ENCODE peak calls at places on chromosomes 6 and 20, in six cellular contexts. One of them, this sample, is unnamed.

GRCh38 chr20:48066851-48067250 is 281.6 kb upstream of the SULF2 start:
- DNase-seq in left ventricle myocardium inferior: no peak
- DNase-seq in brain microvascular endothelial cell: no peak
- DNase-seq in breast epithelium: no peak
- DNase-seq in right lobe of liver: no peak
- DNase-seq in CD4-positive, alpha-beta T cell: no peak
- DNase-seq in this sample: no peak

GRCh38 chr6:26157150-26157837 is 70.1 kb downstream of the HFE start:
- DNase-seq in CD4-positive, alpha-beta T cell: peak
- DNase-seq in right lobe of liver: peak
- DNase-seq in brain microvascular endothelial cell: peak
- DNase-seq in left ventricle myocardium inferior: peak
- DNase-seq in breast epithelium: peak
- DNase-seq in this sample: peak

GRCh38 chr6:26126394-26127221 is 39.4 kb downstream of the HFE start:
- DNase-seq in breast epithelium: no peak
- DNase-seq in CD4-positive, alpha-beta T cell: no peak
- DNase-seq in brain microvascular endothelial cell: no peak
- DNase-seq in left ventricle myocardium inferior: no peak
- DNase-seq in right lobe of liver: no peak
- DNase-seq in this sample: no peak

GRCh38 chr6:10084276-10084993 is 330.4 kb downstream of the TFAP2A start:
- DNase-seq in breast epithelium: no peak
- DNase-seq in CD4-positive, alpha-beta T cell: no peak
- DNase-seq in right lobe of liver: no peak
- DNase-seq in brain microvascular endothelial cell: no peak
- DNase-seq in left ventricle myocardium inferior: no peak
- DNase-seq in this sample: no peak

GRCh38 chr20:54625497-54625896 is 150.1 kb downstream of the DOK5 start:
- DNase-seq in left ventricle myocardium inferior: no peak
- DNase-seq in brain microvascular endothelial cell: no peak
- DNase-seq in CD4-positive, alpha-beta T cell: no peak
- DNase-seq in right lobe of liver: no peak
- DNase-seq in breast epithelium: no peak
- DNase-seq in this sample: no peak

GRCh38 chr20:56957737-56958553 is 308.5 kb downstream of the BMP7 start:
- DNase-seq in left ventricle myocardium inferior: no peak
- DNase-seq in right lobe of liver: no peak
- DNase-seq in CD4-positive, alpha-beta T cell: no peak
- DNase-seq in brain microvascular endothelial cell: no peak
- DNase-seq in breast epithelium: no peak
- DNase-seq in this sample: no peak

GRCh38 chr6:25050356-25050755 is 114.6 kb upstream of the RIPOR2 start:
- DNase-seq in left ventricle myocardium inferior: no peak
- DNase-seq in right lobe of liver: no peak
- DNase-seq in breast epithelium: no peak
- DNase-seq in brain microvascular endothelial cell: peak
- DNase-seq in CD4-positive, alpha-beta T cell: no peak
- DNase-seq in this sample: no peak

GRCh38 chr6:26183581-26184408 is 96.6 kb downstream of the HFE start:
- DNase-seq in breast epithelium: peak
- DNase-seq in left ventricle myocardium inferior: peak
- DNase-seq in right lobe of liver: peak
- DNase-seq in CD4-positive, alpha-beta T cell: peak
- DNase-seq in brain microvascular endothelial cell: peak
- DNase-seq in this sample: peak

GRCh38 chr6:101417899-101418298 is 24.4 kb downstream of the GRIK2 start:
- DNase-seq in left ventricle myocardium inferior: no peak
- DNase-seq in brain microvascular endothelial cell: no peak
- DNase-seq in breast epithelium: no peak
- DNase-seq in CD4-positive, alpha-beta T cell: no peak
- DNase-seq in right lobe of liver: no peak
- DNase-seq in this sample: no peak

GRCh38 chr20:8305449-8305978 is 173.4 kb downstream of the PLCB1 start:
- DNase-seq in CD4-positive, alpha-beta T cell: peak
- DNase-seq in brain microvascular endothelial cell: peak
- DNase-seq in right lobe of liver: peak
- DNase-seq in breast epithelium: no peak
- DNase-seq in left ventricle myocardium inferior: peak
- DNase-seq in this sample: no peak

GRCh38 chr6:164928366-164929154 is 380.8 kb downstream of the C6orf118 start:
- DNase-seq in CD4-positive, alpha-beta T cell: no peak
- DNase-seq in left ventricle myocardium inferior: no peak
- DNase-seq in breast epithelium: no peak
- DNase-seq in brain microvascular endothelial cell: no peak
- DNase-seq in right lobe of liver: no peak
- DNase-seq in this sample: peak

GRCh38 chr6:56843476-56844349 is 111.2 kb upstream of the BEND6 start:
- DNase-seq in breast epithelium: no peak
- DNase-seq in CD4-positive, alpha-beta T cell: peak
- DNase-seq in left ventricle myocardium inferior: peak
- DNase-seq in right lobe of liver: peak
- DNase-seq in brain microvascular endothelial cell: peak
- DNase-seq in this sample: peak

GRCh38 chr6:159788757-159789376 is 535 bp downstream of the TCP1 start:
- DNase-seq in right lobe of liver: peak
- DNase-seq in left ventricle myocardium inferior: peak
- DNase-seq in breast epithelium: peak
- DNase-seq in CD4-positive, alpha-beta T cell: peak
- DNase-seq in brain microvascular endothelial cell: peak
- DNase-seq in this sample: no peak

GRCh38 chr20:46151936-46152335 is 33.8 kb downstream of the CD40 start:
- DNase-seq in CD4-positive, alpha-beta T cell: no peak
- DNase-seq in left ventricle myocardium inferior: no peak
- DNase-seq in brain microvascular endothelial cell: no peak
- DNase-seq in right lobe of liver: no peak
- DNase-seq in breast epithelium: no peak
- DNase-seq in this sample: no peak

GRCh38 chr6:109059148-109059547 is 35.5 kb downstream of the SESN1 start:
- DNase-seq in CD4-positive, alpha-beta T cell: no peak
- DNase-seq in left ventricle myocardium inferior: no peak
- DNase-seq in breast epithelium: no peak
- DNase-seq in brain microvascular endothelial cell: no peak
- DNase-seq in right lobe of liver: no peak
- DNase-seq in this sample: no peak

GRCh38 chr6:36351152-36351571 is 14.5 kb upstream of the BNIP5 start:
- DNase-seq in right lobe of liver: no peak
- DNase-seq in brain microvascular endothelial cell: peak
- DNase-seq in CD4-positive, alpha-beta T cell: no peak
- DNase-seq in breast epithelium: no peak
- DNase-seq in left ventricle myocardium inferior: no peak
- DNase-seq in this sample: no peak

GRCh38 chr6:21751608-21752007 is 158.1 kb downstream of the SOX4 start:
- DNase-seq in left ventricle myocardium inferior: no peak
- DNase-seq in CD4-positive, alpha-beta T cell: no peak
- DNase-seq in breast epithelium: no peak
- DNase-seq in brain microvascular endothelial cell: no peak
- DNase-seq in right lobe of liver: no peak
- DNase-seq in this sample: no peak

GRCh38 chr6:165663283-165663735 is 268 bp upstream of the PDE10A start:
- DNase-seq in CD4-positive, alpha-beta T cell: no peak
- DNase-seq in brain microvascular endothelial cell: peak
- DNase-seq in left ventricle myocardium inferior: peak
- DNase-seq in breast epithelium: no peak
- DNase-seq in right lobe of liver: no peak
- DNase-seq in this sample: no peak

GRCh38 chr6:15553031-15553430 is 109.8 kb downstream of the DTNBP1 start:
- DNase-seq in brain microvascular endothelial cell: no peak
- DNase-seq in CD4-positive, alpha-beta T cell: no peak
- DNase-seq in right lobe of liver: no peak
- DNase-seq in breast epithelium: no peak
- DNase-seq in left ventricle myocardium inferior: no peak
- DNase-seq in this sample: no peak

GRCh38 chr6:122033564-122034181 is 365.8 kb upstream of the HSF2 start:
- DNase-seq in breast epithelium: no peak
- DNase-seq in CD4-positive, alpha-beta T cell: no peak
- DNase-seq in brain microvascular endothelial cell: peak
- DNase-seq in right lobe of liver: no peak
- DNase-seq in left ventricle myocardium inferior: no peak
- DNase-seq in this sample: no peak

GRCh38 chr6:22024004-22024403 is 272.8 kb downstream of the PRL start:
- DNase-seq in left ventricle myocardium inferior: no peak
- DNase-seq in breast epithelium: no peak
- DNase-seq in CD4-positive, alpha-beta T cell: no peak
- DNase-seq in brain microvascular endothelial cell: no peak
- DNase-seq in right lobe of liver: no peak
- DNase-seq in this sample: no peak

GRCh38 chr6:9523462-9523861 is 891.4 kb downstream of the TFAP2A start:
- DNase-seq in brain microvascular endothelial cell: peak
- DNase-seq in left ventricle myocardium inferior: no peak
- DNase-seq in breast epithelium: no peak
- DNase-seq in CD4-positive, alpha-beta T cell: no peak
- DNase-seq in right lobe of liver: no peak
- DNase-seq in this sample: no peak

GRCh38 chr6:4573958-4574481 is 202.2 kb upstream of the CDYL start:
- DNase-seq in CD4-positive, alpha-beta T cell: no peak
- DNase-seq in left ventricle myocardium inferior: no peak
- DNase-seq in brain microvascular endothelial cell: peak
- DNase-seq in right lobe of liver: no peak
- DNase-seq in breast epithelium: no peak
- DNase-seq in this sample: no peak

GRCh38 chr6:159972506-159973268 is 3.8 kb downstream of the IGF2R start:
- DNase-seq in CD4-positive, alpha-beta T cell: no peak
- DNase-seq in brain microvascular endothelial cell: no peak
- DNase-seq in breast epithelium: no peak
- DNase-seq in right lobe of liver: no peak
- DNase-seq in left ventricle myocardium inferior: no peak
- DNase-seq in this sample: no peak

GRCh38 chr6:148055410-148055809 is 287.2 kb upstream of the SASH1 start:
- DNase-seq in left ventricle myocardium inferior: no peak
- DNase-seq in right lobe of liver: no peak
- DNase-seq in breast epithelium: no peak
- DNase-seq in CD4-positive, alpha-beta T cell: no peak
- DNase-seq in brain microvascular endothelial cell: peak
- DNase-seq in this sample: no peak

GRCh38 chr20:49657118-49657901 is 56.4 kb downstream of the B4GALT5 start:
- DNase-seq in right lobe of liver: no peak
- DNase-seq in breast epithelium: no peak
- DNase-seq in brain microvascular endothelial cell: no peak
- DNase-seq in left ventricle myocardium inferior: no peak
- DNase-seq in CD4-positive, alpha-beta T cell: no peak
- DNase-seq in this sample: no peak

GRCh38 chr6:73694711-73695411 is 1.1 kb upstream of the CD109 start:
- DNase-seq in right lobe of liver: no peak
- DNase-seq in left ventricle myocardium inferior: no peak
- DNase-seq in CD4-positive, alpha-beta T cell: no peak
- DNase-seq in breast epithelium: no peak
- DNase-seq in brain microvascular endothelial cell: no peak
- DNase-seq in this sample: peak

GRCh38 chr6:119459207-119459974 is 109.8 kb upstream of the MAN1A1 start:
- DNase-seq in left ventricle myocardium inferior: no peak
- DNase-seq in breast epithelium: no peak
- DNase-seq in right lobe of liver: no peak
- DNase-seq in CD4-positive, alpha-beta T cell: no peak
- DNase-seq in brain microvascular endothelial cell: no peak
- DNase-seq in this sample: no peak

GRCh38 chr6:33744895-33745546 is 1.7 kb downstream of the IP6K3 start:
- DNase-seq in left ventricle myocardium inferior: no peak
- DNase-seq in right lobe of liver: no peak
- DNase-seq in CD4-positive, alpha-beta T cell: no peak
- DNase-seq in breast epithelium: no peak
- DNase-seq in brain microvascular endothelial cell: no peak
- DNase-seq in this sample: no peak

GRCh38 chr20:13524339-13524738 is 114.4 kb downstream of the TASP1 start:
- DNase-seq in right lobe of liver: no peak
- DNase-seq in brain microvascular endothelial cell: no peak
- DNase-seq in breast epithelium: no peak
- DNase-seq in left ventricle myocardium inferior: no peak
- DNase-seq in CD4-positive, alpha-beta T cell: no peak
- DNase-seq in this sample: no peak
- H3K27ac ChIP-seq in right lobe of liver: no peak
- H3K27ac ChIP-seq in brain microvascular endothelial cell: peak
- H3K27ac ChIP-seq in breast epithelium: no peak
- H3K27ac ChIP-seq in left ventricle myocardium inferior: no peak
- H3K27ac ChIP-seq in CD4-positive, alpha-beta T cell: no peak
- H3K27ac ChIP-seq in this sample: no peak

DNA sequence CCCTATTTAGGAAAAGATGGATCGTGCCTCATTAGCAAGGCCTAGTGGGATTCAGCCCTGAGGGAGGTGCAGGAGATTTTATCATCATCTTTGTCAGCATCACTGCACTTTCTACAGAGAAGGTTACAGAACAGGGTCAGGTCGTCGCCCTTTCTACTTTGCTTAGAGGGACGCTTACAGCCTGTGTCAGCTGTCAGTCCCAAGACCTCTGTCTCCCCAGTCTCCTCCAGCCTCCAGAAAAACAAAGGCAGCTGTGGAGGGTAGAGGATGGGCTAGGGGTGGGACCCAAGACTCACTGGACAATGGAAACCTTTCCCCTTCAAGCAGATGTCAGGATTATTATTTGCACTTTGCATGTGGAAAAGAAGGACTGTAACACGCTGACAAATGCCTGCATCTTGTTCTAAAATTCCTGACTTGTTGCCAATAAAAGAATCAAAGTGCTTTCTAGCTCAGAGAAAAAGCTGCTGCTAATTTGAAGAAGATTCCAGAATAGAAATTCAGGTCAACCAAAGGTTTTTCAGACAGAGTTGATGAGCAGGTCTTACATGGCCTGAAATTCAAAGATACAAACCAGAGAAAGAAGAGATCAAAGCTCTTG is 58.7 kb downstream of the SNX5 start:
- DNase-seq in brain microvascular endothelial cell: no peak
- DNase-seq in breast epithelium: no peak
- DNase-seq in CD4-positive, alpha-beta T cell: no peak
- DNase-seq in left ventricle myocardium inferior: no peak
- DNase-seq in right lobe of liver: no peak
- DNase-seq in this sample: no peak
- H3K27ac ChIP-seq in brain microvascular endothelial cell: no peak
- H3K27ac ChIP-seq in breast epithelium: peak
- H3K27ac ChIP-seq in CD4-positive, alpha-beta T cell: no peak
- H3K27ac ChIP-seq in left ventricle myocardium inferior: peak
- H3K27ac ChIP-seq in right lobe of liver: peak
- H3K27ac ChIP-seq in this sample: no peak

GRCh38 chr6:156131221-156131903 is 645.8 kb upstream of the ARID1B start:
- DNase-seq in brain microvascular endothelial cell: no peak
- DNase-seq in right lobe of liver: no peak
- DNase-seq in breast epithelium: no peak
- DNase-seq in CD4-positive, alpha-beta T cell: no peak
- DNase-seq in left ventricle myocardium inferior: no peak
- DNase-seq in this sample: no peak
- H3K27ac ChIP-seq in brain microvascular endothelial cell: no peak
- H3K27ac ChIP-seq in right lobe of liver: no peak
- H3K27ac ChIP-seq in breast epithelium: no peak
- H3K27ac ChIP-seq in CD4-positive, alpha-beta T cell: no peak
- H3K27ac ChIP-seq in left ventricle myocardium inferior: no peak
- H3K27ac ChIP-seq in this sample: no peak

GRCh38 chr20:1430004-1430451 is 36.6 kb downstream of the NSFL1C start:
- DNase-seq in left ventricle myocardium inferior: no peak
- DNase-seq in breast epithelium: no peak
- DNase-seq in brain microvascular endothelial cell: no peak
- DNase-seq in right lobe of liver: no peak
- DNase-seq in CD4-positive, alpha-beta T cell: no peak
- DNase-seq in this sample: no peak
- H3K27ac ChIP-seq in left ventricle myocardium inferior: no peak
- H3K27ac ChIP-seq in breast epithelium: no peak
- H3K27ac ChIP-seq in brain microvascular endothelial cell: no peak
- H3K27ac ChIP-seq in right lobe of liver: no peak
- H3K27ac ChIP-seq in CD4-positive, alpha-beta T cell: no peak
- H3K27ac ChIP-seq in this sample: no peak

GRCh38 chr20:62676976-62677375 is 31.7 kb upstream of the NTSR1 start:
- DNase-seq in brain microvascular endothelial cell: no peak
- DNase-seq in CD4-positive, alpha-beta T cell: no peak
- DNase-seq in left ventricle myocardium inferior: no peak
- DNase-seq in right lobe of liver: no peak
- DNase-seq in breast epithelium: no peak
- DNase-seq in this sample: no peak
- H3K27ac ChIP-seq in brain microvascular endothelial cell: no peak
- H3K27ac ChIP-seq in CD4-positive, alpha-beta T cell: no peak
- H3K27ac ChIP-seq in left ventricle myocardium inferior: no peak
- H3K27ac ChIP-seq in right lobe of liver: no peak
- H3K27ac ChIP-seq in breast epithelium: no peak
- H3K27ac ChIP-seq in this sample: no peak

This sample was measured in substantia nigra.